ENCODE peak calls at places on chromosomes 4 and X, in nine cellular contexts. One of them, this sample, is unnamed.
A peak's percentile ranks its signal among the peaks of the same experiment; 100 is the strongest.

GRCh38 chr4:173391691-173392090 is 7.2 kb downstream of the SCRG1 start:
- DNase-seq in suprapubic skin: no peak
- DNase-seq in body of pancreas: no peak
- DNase-seq in ovary: no peak
- DNase-seq in upper lobe of right lung: no peak
- DNase-seq in cardiac muscle cell: no peak
- DNase-seq in adrenal gland: no peak
- DNase-seq in tibial nerve: no peak
- DNase-seq in A549: no peak
- DNase-seq in this sample: no peak

GRCh38 chr4:127103723-127104122 is 529.0 kb upstream of the INTU start:
- DNase-seq in tibial nerve: no peak
- DNase-seq in cardiac muscle cell: peak; percentile 53
- DNase-seq in ovary: no peak
- DNase-seq in upper lobe of right lung: no peak
- DNase-seq in body of pancreas: no peak
- DNase-seq in suprapubic skin: no peak
- DNase-seq in A549: no peak
- DNase-seq in adrenal gland: no peak
- DNase-seq in this sample: no peak

GRCh38 chr4:101419324-101420135 is 72.2 kb upstream of the PPP3CA start:
- DNase-seq in suprapubic skin: no peak
- DNase-seq in body of pancreas: no peak
- DNase-seq in adrenal gland: no peak
- DNase-seq in A549: no peak
- DNase-seq in cardiac muscle cell: peak; percentile 72
- DNase-seq in tibial nerve: no peak
- DNase-seq in upper lobe of right lung: no peak
- DNase-seq in ovary: no peak
- DNase-seq in this sample: no peak

GRCh38 chrX:138756234-138756633 is 44.7 kb upstream of the FGF13 start:
- DNase-seq in tibial nerve: no peak
- DNase-seq in A549: no peak
- DNase-seq in ovary: peak; percentile 19
- DNase-seq in cardiac muscle cell: peak; percentile 6
- DNase-seq in adrenal gland: peak; percentile 20
- DNase-seq in suprapubic skin: no peak
- DNase-seq in upper lobe of right lung: no peak
- DNase-seq in body of pancreas: no peak
- DNase-seq in this sample: no peak

GRCh38 chrX:154804564-154804956 is 725 bp downstream of the MPP1 start:
- DNase-seq in A549: no peak
- DNase-seq in body of pancreas: no peak
- DNase-seq in tibial nerve: no peak
- DNase-seq in adrenal gland: no peak
- DNase-seq in suprapubic skin: no peak
- DNase-seq in upper lobe of right lung: no peak
- DNase-seq in ovary: no peak
- DNase-seq in cardiac muscle cell: no peak
- DNase-seq in this sample: peak; percentile 7

GRCh38 chr4:109254845-109255244 is 47.6 kb downstream of the COL25A1 start:
- DNase-seq in suprapubic skin: no peak
- DNase-seq in tibial nerve: no peak
- DNase-seq in ovary: no peak
- DNase-seq in upper lobe of right lung: no peak
- DNase-seq in A549: no peak
- DNase-seq in body of pancreas: no peak
- DNase-seq in adrenal gland: no peak
- DNase-seq in cardiac muscle cell: no peak
- DNase-seq in this sample: no peak

GRCh38 chr4:1855334-1856070 is 454 bp downstream of the LETM1 start:
- DNase-seq in suprapubic skin: no peak
- DNase-seq in ovary: peak; percentile 31
- DNase-seq in cardiac muscle cell: no peak
- DNase-seq in body of pancreas: peak; percentile 33
- DNase-seq in A549: no peak
- DNase-seq in upper lobe of right lung: peak; percentile 73
- DNase-seq in tibial nerve: no peak
- DNase-seq in adrenal gland: no peak
- DNase-seq in this sample: no peak

GRCh38 chr4:88807499-88807898 is 109.9 kb upstream of the NAP1L5 start:
- DNase-seq in cardiac muscle cell: no peak
- DNase-seq in body of pancreas: no peak
- DNase-seq in upper lobe of right lung: no peak
- DNase-seq in A549: no peak
- DNase-seq in adrenal gland: no peak
- DNase-seq in ovary: no peak
- DNase-seq in tibial nerve: no peak
- DNase-seq in suprapubic skin: no peak
- DNase-seq in this sample: no peak

GRCh38 chr4:119672938-119673337 is 44.3 kb upstream of the PDE5A start:
- DNase-seq in body of pancreas: no peak
- DNase-seq in adrenal gland: no peak
- DNase-seq in A549: no peak
- DNase-seq in suprapubic skin: no peak
- DNase-seq in ovary: no peak
- DNase-seq in upper lobe of right lung: no peak
- DNase-seq in cardiac muscle cell: no peak
- DNase-seq in tibial nerve: no peak
- DNase-seq in this sample: no peak

GRCh38 chr4:138644322-138644721 is 371.3 kb upstream of the NOCT start:
- DNase-seq in suprapubic skin: no peak
- DNase-seq in A549: no peak
- DNase-seq in tibial nerve: no peak
- DNase-seq in body of pancreas: no peak
- DNase-seq in ovary: no peak
- DNase-seq in cardiac muscle cell: no peak
- DNase-seq in upper lobe of right lung: no peak
- DNase-seq in adrenal gland: no peak
- DNase-seq in this sample: no peak

GRCh38 chr4:101274888-101275752 is 72.2 kb downstream of the PPP3CA start:
- DNase-seq in body of pancreas: no peak
- DNase-seq in suprapubic skin: no peak
- DNase-seq in tibial nerve: no peak
- DNase-seq in adrenal gland: no peak
- DNase-seq in cardiac muscle cell: peak; percentile 45
- DNase-seq in upper lobe of right lung: no peak
- DNase-seq in ovary: no peak
- DNase-seq in A549: no peak
- DNase-seq in this sample: no peak

GRCh38 chr4:6322761-6323566 is 53.3 kb downstream of the WFS1 start:
- DNase-seq in body of pancreas: no peak
- DNase-seq in adrenal gland: no peak
- DNase-seq in A549: no peak
- DNase-seq in cardiac muscle cell: no peak
- DNase-seq in tibial nerve: no peak
- DNase-seq in upper lobe of right lung: no peak
- DNase-seq in ovary: no peak
- DNase-seq in suprapubic skin: no peak
- DNase-seq in this sample: no peak

GRCh38 chrX:11792461-11793421 is 34.7 kb downstream of the MSL3 start:
- DNase-seq in suprapubic skin: no peak
- DNase-seq in tibial nerve: no peak
- DNase-seq in upper lobe of right lung: no peak
- DNase-seq in adrenal gland: no peak
- DNase-seq in cardiac muscle cell: peak; percentile 7
- DNase-seq in ovary: no peak
- DNase-seq in body of pancreas: no peak
- DNase-seq in A549: no peak
- DNase-seq in this sample: no peak
- H3K4me3 ChIP-seq in suprapubic skin: no peak overlapping the region
- H3K4me3 ChIP-seq in tibial nerve: no peak overlapping the region
- H3K4me3 ChIP-seq in upper lobe of right lung: no peak overlapping the region
- H3K4me3 ChIP-seq in adrenal gland: no peak overlapping the region
- H3K4me3 ChIP-seq in cardiac muscle cell: no peak overlapping the region
- H3K4me3 ChIP-seq in ovary: no peak overlapping the region
- H3K4me3 ChIP-seq in body of pancreas: no peak overlapping the region
- H3K4me3 ChIP-seq in A549: no peak overlapping the region
- H3K4me3 ChIP-seq in this sample: no peak overlapping the region

GRCh38 chrX:132409780-132410556 is 78.9 kb downstream of the MBNL3 start:
- DNase-seq in ovary: no peak
- DNase-seq in cardiac muscle cell: no peak
- DNase-seq in body of pancreas: no peak
- DNase-seq in A549: no peak
- DNase-seq in adrenal gland: no peak
- DNase-seq in suprapubic skin: no peak
- DNase-seq in upper lobe of right lung: no peak
- DNase-seq in tibial nerve: no peak
- DNase-seq in this sample: no peak

GRCh38 chrX:132414404-132414803 is 74.4 kb downstream of the MBNL3 start:
- DNase-seq in adrenal gland: no peak
- DNase-seq in ovary: no peak
- DNase-seq in tibial nerve: no peak
- DNase-seq in suprapubic skin: no peak
- DNase-seq in A549: no peak
- DNase-seq in cardiac muscle cell: no peak
- DNase-seq in upper lobe of right lung: no peak
- DNase-seq in body of pancreas: no peak
- DNase-seq in this sample: no peak

GRCh38 chrX:132413459-132413858 is 75.4 kb downstream of the MBNL3 start:
- DNase-seq in adrenal gland: no peak
- DNase-seq in suprapubic skin: no peak
- DNase-seq in upper lobe of right lung: no peak
- DNase-seq in body of pancreas: no peak
- DNase-seq in A549: no peak
- DNase-seq in cardiac muscle cell: no peak
- DNase-seq in tibial nerve: no peak
- DNase-seq in ovary: no peak
- DNase-seq in this sample: no peak

GRCh38 chrX:132412208-132412607 is 76.6 kb downstream of the MBNL3 start:
- DNase-seq in body of pancreas: no peak
- DNase-seq in A549: no peak
- DNase-seq in upper lobe of right lung: no peak
- DNase-seq in tibial nerve: no peak
- DNase-seq in adrenal gland: no peak
- DNase-seq in cardiac muscle cell: no peak
- DNase-seq in ovary: no peak
- DNase-seq in suprapubic skin: no peak
- DNase-seq in this sample: no peak

DNA sequence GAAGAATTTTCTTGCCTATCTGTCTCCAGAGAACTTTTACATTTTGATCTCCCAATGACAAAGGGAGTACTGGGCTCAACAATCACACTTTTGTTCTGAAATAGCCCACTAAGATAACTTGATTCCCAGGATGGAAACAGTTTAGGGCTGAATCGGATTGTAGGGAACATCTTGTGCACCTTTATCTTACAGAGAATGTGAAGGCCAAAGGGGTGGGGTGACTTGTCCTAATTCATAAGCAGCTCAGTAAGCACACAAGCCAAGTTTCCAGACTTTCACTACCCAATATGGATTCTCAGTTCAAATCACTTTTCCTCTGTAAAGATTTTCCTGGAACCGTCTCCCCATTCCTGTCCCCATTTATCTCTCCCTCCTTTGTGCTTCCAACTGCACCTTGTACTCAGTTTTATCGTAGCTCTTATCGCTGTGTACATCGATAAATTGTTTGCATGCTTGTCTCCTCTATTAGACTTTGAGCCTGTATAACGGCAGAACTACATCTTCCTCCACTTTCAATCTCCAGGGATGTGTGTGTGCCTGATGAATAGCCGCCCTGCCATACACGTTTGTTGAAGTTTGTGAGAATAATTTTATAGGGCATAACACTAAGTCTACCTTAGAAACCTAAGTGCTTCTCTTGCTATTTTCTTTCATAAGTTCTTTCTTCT is 77.4 kb downstream of the MBNL3 start:
- DNase-seq in A549: no peak
- DNase-seq in ovary: no peak
- DNase-seq in suprapubic skin: no peak
- DNase-seq in cardiac muscle cell: peak; percentile 15
- DNase-seq in upper lobe of right lung: no peak
- DNase-seq in tibial nerve: no peak
- DNase-seq in adrenal gland: no peak
- DNase-seq in body of pancreas: no peak
- DNase-seq in this sample: no peak
- H3K4me1 ChIP-seq in A549: no peaks in the 10 kb centered on the region
- H3K4me1 ChIP-seq in ovary: no peaks in the 10 kb centered on the region
- H3K4me1 ChIP-seq in suprapubic skin: no peaks in the 10 kb centered on the region
- H3K4me1 ChIP-seq in cardiac muscle cell: peaks cover 21% of the 10 kb centered on the region
- H3K4me1 ChIP-seq in upper lobe of right lung: no peaks in the 10 kb centered on the region
- H3K4me1 ChIP-seq in tibial nerve: no peaks in the 10 kb centered on the region
- H3K4me1 ChIP-seq in adrenal gland: no peaks in the 10 kb centered on the region
- H3K4me1 ChIP-seq in body of pancreas: peaks cover 8% of the 10 kb centered on the region
- H3K4me1 ChIP-seq in this sample: no peaks in the 10 kb centered on the region

DNA sequence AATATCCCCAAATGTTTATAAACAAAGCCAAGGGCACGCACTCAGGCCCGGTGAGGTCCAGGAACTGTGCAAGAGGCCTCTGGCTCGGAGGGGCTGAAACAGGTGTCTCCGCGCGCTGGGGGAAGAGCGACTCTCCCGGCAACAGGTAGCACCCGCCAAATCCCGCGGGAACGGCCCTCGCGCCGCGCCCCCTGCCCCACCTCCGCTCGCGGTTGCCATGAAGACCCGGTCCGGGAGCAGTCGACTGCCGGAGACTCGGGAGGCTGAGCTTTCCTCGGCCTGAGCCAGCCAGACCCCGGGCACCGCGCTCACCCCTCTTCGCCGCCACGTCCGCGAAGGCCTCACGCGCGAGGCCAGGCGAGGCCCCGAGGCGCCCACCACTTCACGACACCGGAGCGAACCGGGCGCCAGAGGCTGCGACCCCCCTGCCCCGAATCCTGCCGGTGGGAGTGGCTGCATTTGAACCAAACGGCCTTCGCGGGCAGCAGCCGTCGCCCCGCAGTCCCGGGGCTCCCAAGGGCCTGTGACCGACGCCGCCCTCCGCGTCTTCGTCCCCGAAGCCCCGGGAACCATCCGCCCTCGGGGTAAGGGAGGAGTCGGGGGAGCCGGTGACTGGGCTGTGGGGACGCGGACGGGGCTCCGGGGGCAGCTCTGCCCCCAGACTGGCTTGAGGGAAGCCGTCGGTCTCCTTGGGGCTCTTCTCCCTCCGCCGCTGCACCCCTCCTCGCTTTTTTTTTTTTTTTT is at the start of gene NSUN7:
- DNase-seq in cardiac muscle cell: peak; percentile 26
- DNase-seq in upper lobe of right lung: peak; percentile 94
- DNase-seq in body of pancreas: peak; percentile 92
- DNase-seq in tibial nerve: no peak
- DNase-seq in ovary: peak; percentile 64
- DNase-seq in suprapubic skin: no peak
- DNase-seq in adrenal gland: peak; percentile 67
- DNase-seq in A549: peak; percentile 20
- DNase-seq in this sample: peak; percentile 74
- H3K4me3 ChIP-seq in cardiac muscle cell: peak within 1 kb of the TSS; percentile 63
- H3K4me3 ChIP-seq in upper lobe of right lung: peak within 1 kb of the TSS; percentile 64
- H3K4me3 ChIP-seq in body of pancreas: peak within 1 kb of the TSS; percentile 82
- H3K4me3 ChIP-seq in tibial nerve: peak within 1 kb of the TSS; percentile 32
- H3K4me3 ChIP-seq in ovary: peak within 1 kb of the TSS; percentile 47
- H3K4me3 ChIP-seq in suprapubic skin: peak within 1 kb of the TSS; percentile 67
- H3K4me3 ChIP-seq in adrenal gland: no peak within 1 kb of the TSS
- H3K4me3 ChIP-seq in A549: peak within 1 kb of the TSS; percentile 75
- H3K4me3 ChIP-seq in this sample: peak within 1 kb of the TSS; percentile 55

GRCh38 chrX:25858273-25858880 is 279.8 kb upstream of the MAGEB18 start:
- DNase-seq in tibial nerve: no peak
- DNase-seq in body of pancreas: no peak
- DNase-seq in suprapubic skin: no peak
- DNase-seq in adrenal gland: no peak
- DNase-seq in A549: no peak
- DNase-seq in ovary: no peak
- DNase-seq in upper lobe of right lung: no peak
- DNase-seq in cardiac muscle cell: peak; percentile 41
- DNase-seq in this sample: no peak

GRCh38 chrX:25851141-25851540 is 287.0 kb upstream of the MAGEB18 start:
- DNase-seq in tibial nerve: no peak
- DNase-seq in suprapubic skin: no peak
- DNase-seq in A549: no peak
- DNase-seq in body of pancreas: no peak
- DNase-seq in adrenal gland: no peak
- DNase-seq in ovary: no peak
- DNase-seq in cardiac muscle cell: no peak
- DNase-seq in upper lobe of right lung: no peak
- DNase-seq in this sample: no peak

GRCh38 chrX:25853002-25853479 is 285.1 kb upstream of the MAGEB18 start:
- DNase-seq in suprapubic skin: no peak
- DNase-seq in adrenal gland: no peak
- DNase-seq in cardiac muscle cell: no peak
- DNase-seq in tibial nerve: no peak
- DNase-seq in upper lobe of right lung: no peak
- DNase-seq in ovary: no peak
- DNase-seq in A549: no peak
- DNase-seq in body of pancreas: no peak
- DNase-seq in this sample: no peak
- H3K4me1 ChIP-seq in suprapubic skin: no peaks in the 10 kb centered on the region
- H3K4me1 ChIP-seq in adrenal gland: no peaks in the 10 kb centered on the region
- H3K4me1 ChIP-seq in cardiac muscle cell: no peaks in the 10 kb centered on the region
- H3K4me1 ChIP-seq in tibial nerve: no peaks in the 10 kb centered on the region
- H3K4me1 ChIP-seq in upper lobe of right lung: no peaks in the 10 kb centered on the region
- H3K4me1 ChIP-seq in ovary: no peaks in the 10 kb centered on the region
- H3K4me1 ChIP-seq in A549: no peaks in the 10 kb centered on the region
- H3K4me1 ChIP-seq in body of pancreas: no peaks in the 10 kb centered on the region
- H3K4me1 ChIP-seq in this sample: no peaks in the 10 kb centered on the region